ENCODE peak calls at places on chromosome 19, in seven cellular contexts. Y is naive thymus-derived CD8-positive, alpha-beta T cell; X is GM20000; G is naive B cell; A is ACHN; W is AG09309; N is neural crest cell. U is an unnamed sample.

GRCh38 chr19:1027020-1027952 is 878 bp downstream of the CNN2 start:
- DNase-seq in Y (no peak), X (no peak), G (peak; percentile 70), A (peak; percentile 30), W (no peak), N (no peak), U (peak; percentile 20)

GRCh38 chr19:13748169-13748884 is 16.0 kb upstream of the MRI1 start:
- DNase-seq in Y (no peak), X (no peak), G (no peak), A (peak; percentile 35), W (peak; percentile 16), N (no peak), U (peak; percentile 54)

GRCh38 chr19:2168619-2169424 is 5.1 kb downstream of the DOT1L start:
- DNase-seq in Y (peak; percentile 54), X (peak; percentile 86), G (peak; percentile 56), A (peak; percentile 98), W (peak; percentile 90), N (peak; percentile 58), U (peak; percentile 98)

GRCh38 chr19:56842421-56842820 is 1.9 kb upstream of the PEG3 start:
- DNase-seq in Y (no peak), X (no peak), G (no peak), A (no peak), W (no peak), N (no peak), U (no peak)

GRCh38 chr19:35107541-35107939 is 8.1 kb upstream of the FXYD3 start:
- DNase-seq in Y (no peak), X (no peak), G (no peak), A (no peak), W (no peak), N (peak; percentile 41), U (no peak)

GRCh38 chr19:38173324-38174041 is 50.5 kb downstream of the DPF1 start:
- DNase-seq in Y (no peak), X (no peak), G (no peak), A (peak; percentile 82), W (peak; percentile 18), N (no peak), U (no peak)

GRCh38 chr19:48868196-48868886 is at the start of gene PLEKHA4:
- DNase-seq in Y (no peak), X (no peak), G (no peak), A (peak; percentile 50), W (no peak), N (no peak), U (no peak)

GRCh38 chr19:45082170-45082569 is 3.1 kb downstream of the GEMIN7 start:
- DNase-seq in Y (no peak), X (no peak), G (no peak), A (no peak), W (no peak), N (no peak), U (no peak)

GRCh38 chr19:45380107-45380506 is 9.7 kb upstream of the ERCC2 start:
- DNase-seq in Y (no peak), X (no peak), G (no peak), A (no peak), W (no peak), N (no peak), U (no peak)

GRCh38 chr19:35013047-35013819 is 13.1 kb downstream of the GRAMD1A start:
- DNase-seq in Y (peak; percentile 80), X (peak; percentile 92), G (peak; percentile 72), A (peak; percentile 40), W (no peak), N (peak; percentile 85), U (peak; percentile 62)

GRCh38 chr19:43545981-43546380 is 13.0 kb downstream of the ZNF575 start:
- DNase-seq in Y (no peak), X (no peak), G (no peak), A (no peak), W (no peak), N (no peak), U (no peak)

GRCh38 chr19:41785653-41786052 is 10.7 kb upstream of the CEACAM3 start:
- DNase-seq in Y (peak; percentile 59), X (peak; percentile 80), G (peak; percentile 66), A (peak; percentile 55), W (peak; percentile 14), N (peak; percentile 49), U (peak; percentile 62)

GRCh38 chr19:17069249-17069648 is 6.0 kb downstream of the HAUS8 start:
- DNase-seq in Y (no peak), X (no peak), G (no peak), A (no peak), W (no peak), N (no peak), U (no peak)

GRCh38 chr19:23241433-23241832 is 8.8 kb downstream of the ZNF724 start:
- DNase-seq in Y (no peak), X (no peak), G (no peak), A (no peak), W (no peak), N (no peak), U (peak; percentile 19)

GRCh38 chr19:5978606-5979552 is 939 bp upstream of the RANBP3 start:
- DNase-seq in Y (no peak), X (no peak), G (no peak), A (no peak), W (no peak), N (no peak), U (no peak)

GRCh38 chr19:7417671-7418324 is 69.1 kb downstream of the ARHGEF18 start:
- DNase-seq in Y (no peak), X (no peak), G (no peak), A (no peak), W (no peak), N (no peak), U (no peak)

GRCh38 chr19:29422047-29422446 is 103.7 kb upstream of the VSTM2B start:
- DNase-seq in Y (no peak), X (no peak), G (no peak), A (no peak), W (no peak), N (no peak), U (no peak)

GRCh38 chr19:13098291-13099072 is 4.2 kb downstream of the LYL1 start:
- DNase-seq in Y (no peak), X (no peak), G (peak; percentile 69), A (no peak), W (no peak), N (no peak), U (no peak)

GRCh38 chr19:10508707-10509106 is 5.6 kb upstream of the KEAP1 start:
- DNase-seq in Y (no peak), X (no peak), G (no peak), A (no peak), W (no peak), N (no peak), U (no peak)

GRCh38 chr19:15666883-15667282 is 6.0 kb upstream of the CYP4F12 start:
- DNase-seq in Y (no peak), X (no peak), G (no peak), A (no peak), W (no peak), N (no peak), U (peak; percentile 39)

GRCh38 chr19:40623403-40624239 is 22.5 kb downstream of the LTBP4 start:
- DNase-seq in Y (no peak), X (no peak), G (no peak), A (no peak), W (no peak), N (no peak), U (peak; percentile 100)

GRCh38 chr19:17755977-17756670 is 4.8 kb downstream of the FCHO1 start:
- DNase-seq in Y (peak; percentile 37), X (peak; percentile 83), G (peak; percentile 64), A (no peak), W (no peak), N (peak; percentile 79), U (no peak)

GRCh38 chr19:13797870-13798269 is 2.6 kb downstream of the ZSWIM4 start:
- DNase-seq in Y (no peak), X (no peak), G (no peak), A (no peak), W (peak; percentile 70), N (no peak), U (peak; percentile 68)

GRCh38 chr19:17306285-17306714 is 628 bp downstream of the MRPL34 start:
- DNase-seq in Y (no peak), X (no peak), G (no peak), A (no peak), W (no peak), N (no peak), U (no peak)

GRCh38 chr19:2727640-2727944 is 6.4 kb upstream of the DIRAS1 start:
- DNase-seq in Y (no peak), X (no peak), G (no peak), A (no peak), W (no peak), N (no peak), U (no peak)

GRCh38 chr19:52527954-52528326 is 472 bp downstream of the ZNF808 start:
- DNase-seq in Y (no peak), X (peak; percentile 11), G (no peak), A (no peak), W (no peak), N (no peak), U (no peak)

GRCh38 chr19:30227661-30228112 is 144.5 kb upstream of the ZNF536 start:
- DNase-seq in Y (peak; percentile 3), X (peak; percentile 92), G (peak; percentile 6), A (peak; percentile 40), W (no peak), N (peak; percentile 79), U (peak; percentile 68)

GRCh38 chr19:2040647-2041435 is 10.2 kb downstream of the MKNK2 start:
- DNase-seq in Y (no peak), X (no peak), G (no peak), A (no peak), W (no peak), N (no peak), U (no peak)

GRCh38 chr19:31338069-31338767 is 11.0 kb downstream of the TSHZ3 start:
- DNase-seq in Y (no peak), X (no peak), G (no peak), A (peak; percentile 33), W (no peak), N (peak; percentile 48), U (no peak)

GRCh38 chr19:6187374-6187773 is 51.9 kb downstream of the ACSBG2 start:
- DNase-seq in Y (no peak), X (no peak), G (no peak), A (no peak), W (no peak), N (no peak), U (no peak)

GRCh38 chr19:39515551-39516191 is 732 bp downstream of the SELENOV start:
- DNase-seq in Y (no peak), X (no peak), G (no peak), A (no peak), W (no peak), N (no peak), U (no peak)

U was measured in Caki2.